ENCODE peak calls at places on chromosome 16, in four cellular contexts. F, B, C and E are unnamed samples.

GRCh38 chr16:68539704-68540370 is 746 bp downstream of the ZFP90 start:
- DNase-seq in C (no peak), B (no peak), F (no peak), E (no peak)

GRCh38 chr16:50547340-50547865 is 793 bp upstream of the NKD1 start:
- DNase-seq in C (peak), F (no peak), B (peak), E (peak)

GRCh38 chr16:11257131-11257938 is 1.3 kb upstream of the SOCS1 start:
- DNase-seq in F (no peak), B (peak), C (peak), E (peak)

GRCh38 chr16:85017151-85017550 is 5.8 kb upstream of the ZDHHC7 start:
- DNase-seq in F (no peak), C (no peak), B (no peak), E (no peak)

GRCh38 chr16:57949013-57949412 is 21.9 kb downstream of the CNGB1 start:
- DNase-seq in B (no peak), F (no peak), C (no peak), E (no peak)

GRCh38 chr16:4392382-4393242 is 21.0 kb downstream of the VASN start:
- DNase-seq in F (no peak), C (no peak), B (no peak), E (no peak)

GRCh38 chr16:3490911-3491629 is 4.2 kb downstream of the C16orf90 start:
- DNase-seq in B (no peak), C (peak), F (no peak), E (peak)

GRCh38 chr16:70493863-70494770 is 29.2 kb downstream of the COG4 start:
- DNase-seq in F (no peak), C (no peak), B (no peak), E (no peak)

GRCh38 chr16:12548270-12548983 is 255.3 kb downstream of the CPPED1 start:
- DNase-seq in C (no peak), F (no peak), B (no peak), E (no peak)

GRCh38 chr16:86885139-86885538 is 306.8 kb downstream of the FOXL1 start:
- DNase-seq in B (no peak), F (no peak), C (no peak), E (no peak)

GRCh38 chr16:86881118-86881510 is 302.8 kb downstream of the FOXL1 start:
- DNase-seq in B (no peak), C (no peak), F (no peak), E (no peak)

GRCh38 chr16:86882586-86883280 is 304.4 kb downstream of the FOXL1 start:
- DNase-seq in C (no peak), B (no peak), F (no peak), E (no peak)

GRCh38 chr16:86884256-86884655 is 305.9 kb downstream of the FOXL1 start:
- DNase-seq in B (no peak), C (no peak), F (no peak), E (no peak)

GRCh38 chr16:86883583-86884188 is 305.3 kb downstream of the FOXL1 start:
- DNase-seq in F (no peak), B (no peak), C (no peak), E (no peak)
- TF ChIP-seq TCF7L2 in F (no peak), B (no peak), C (no peak), E (no peak)

GRCh38 chr16:8355714-8356113 is 234.6 kb downstream of the TMEM114 start:
- DNase-seq in F (no peak), C (no peak), B (no peak), E (no peak)
- TF ChIP-seq TCF7L2 in F (no peak), C (no peak), B (no peak), E (no peak)

GRCh38 chr16:55561319-55561848 is 5.1 kb upstream of the CAPNS2 start:
- DNase-seq in F (no peak), B (no peak), C (no peak), E (no peak)

GRCh38 chr16:55566432-55567175 is at the start of gene CAPNS2:
- DNase-seq in B (no peak), F (no peak), C (no peak), E (no peak)

GRCh38 chr16:55559933-55560516 is 6.5 kb upstream of the CAPNS2 start:
- DNase-seq in F (no peak), B (no peak), C (no peak), E (no peak)

GRCh38 chr16:55563797-55564196 is 2.7 kb upstream of the CAPNS2 start:
- DNase-seq in F (no peak), B (no peak), C (no peak), E (no peak)

GRCh38 chr16:55562936-55563335 is 3.5 kb upstream of the CAPNS2 start:
- DNase-seq in C (no peak), F (no peak), B (no peak), E (no peak)
- TF ChIP-seq TCF7L2 in C (no peak), F (no peak), B (no peak), E (no peak)

GRCh38 chr16:67457611-67458010 is 23.3 kb downstream of the ATP6V0D1 start:
- DNase-seq in F (no peak), C (no peak), B (no peak), E (no peak)
- TF ChIP-seq TCF7L2 in F (no peak), C (no peak), B (no peak), E (no peak)

DNA sequence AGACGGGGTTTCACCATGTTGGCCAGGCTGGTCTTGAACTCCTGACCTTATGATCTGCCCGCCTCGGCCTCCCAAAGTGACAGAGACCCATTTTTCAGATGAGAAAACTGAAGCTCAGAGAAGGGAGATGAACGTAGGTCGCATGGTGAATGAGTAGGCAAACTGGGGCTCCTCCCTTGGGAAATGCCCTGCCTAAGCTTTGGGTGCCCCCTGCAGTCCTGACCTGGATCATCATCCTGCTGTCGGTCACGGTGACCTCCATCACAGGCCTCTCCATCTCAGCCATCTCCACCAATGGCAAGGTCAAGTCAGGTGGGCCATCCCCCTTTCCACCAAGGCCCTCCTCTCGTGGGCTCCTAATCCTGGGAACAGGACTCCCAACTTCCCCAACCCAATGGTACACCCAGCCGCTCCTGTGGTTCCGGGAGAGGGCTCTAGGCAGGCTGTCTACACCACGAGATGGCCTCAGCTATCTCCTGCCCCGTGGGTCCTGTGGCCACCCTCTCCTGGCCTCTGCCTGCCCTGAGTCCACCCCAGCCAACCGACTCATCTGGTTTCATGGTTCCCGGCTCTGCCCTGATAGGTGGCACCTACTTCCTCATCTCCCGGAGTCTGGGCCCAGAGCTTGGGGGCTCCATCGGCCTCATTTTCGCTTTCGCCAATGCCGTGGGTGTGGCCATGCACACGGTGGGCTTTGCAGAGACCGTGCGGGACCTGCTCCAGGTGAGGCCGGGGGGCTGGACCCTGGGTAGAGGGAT is 4.7 kb downstream of the SLC12A3 start:
- DNase-seq in C (peak), F (no peak), B (peak), E (peak)
- TF ChIP-seq TCF7L2 in C (no peak), F (no peak), B (no peak), E (no peak)

GRCh38 chr16:86931410-86931941 is 353.1 kb downstream of the FOXL1 start:
- DNase-seq in C (no peak), B (no peak), F (no peak), E (peak)
- TF ChIP-seq TCF7L2 in C (no peak), B (no peak), F (no peak), E (no peak)

GRCh38 chr16:88528902-88529318 is 41.3 kb upstream of the ZC3H18 start:
- DNase-seq in F (no peak), C (no peak), B (no peak), E (no peak)
- TF ChIP-seq TCF7L2 in F (no peak), C (no peak), B (no peak), E (no peak)

DNA sequence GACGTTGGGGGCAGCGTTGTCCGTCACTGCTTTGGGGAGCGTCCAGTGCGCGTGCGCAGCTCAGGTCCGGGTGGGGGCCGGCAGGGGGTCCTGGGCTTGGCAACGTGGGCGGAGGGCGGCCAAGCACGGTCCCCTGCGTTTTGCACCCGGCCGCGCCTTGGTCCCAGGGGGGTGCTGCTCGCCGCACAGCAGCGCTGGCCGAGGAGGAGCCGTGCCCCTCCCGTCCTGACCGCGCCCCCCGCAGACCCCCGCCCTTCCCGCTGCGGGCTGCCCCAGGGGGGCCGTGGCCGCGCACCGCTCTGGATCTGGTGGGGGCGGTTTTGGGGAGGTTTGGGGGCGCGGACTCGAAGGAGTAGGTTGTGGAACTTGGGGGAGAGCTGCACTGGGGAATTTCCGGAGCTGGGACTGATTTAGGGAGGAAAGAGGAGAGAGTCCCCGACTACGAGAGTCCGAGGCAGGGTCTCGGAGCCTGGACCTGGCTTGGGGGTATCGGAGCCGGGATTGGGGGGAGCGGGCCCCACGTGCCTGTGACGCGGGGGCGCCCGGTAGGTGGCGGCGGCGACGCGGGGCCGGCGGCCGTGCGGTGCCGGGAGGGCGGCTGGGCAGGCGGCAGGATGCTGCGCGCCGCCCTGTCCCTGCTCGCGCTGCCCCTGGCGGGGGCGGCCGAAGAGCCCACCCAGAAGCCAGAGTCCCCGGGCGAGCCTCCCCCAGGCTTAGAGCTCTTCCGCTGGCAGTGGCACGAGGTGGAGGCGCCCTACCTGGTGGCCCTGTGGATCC is at the start of gene SLC9A5:
- DNase-seq in B (no peak), F (no peak), C (no peak), E (peak)
- TF ChIP-seq TCF7L2 in B (no peak), F (no peak), C (no peak), E (no peak)

GRCh38 chr16:88286301-88286923 is 96.3 kb upstream of the ZNF469 start:
- DNase-seq in C (no peak), F (no peak), B (no peak), E (no peak)
- TF ChIP-seq TCF7L2 in C (no peak), F (no peak), B (no peak), E (no peak)

GRCh38 chr16:27215660-27216059 is 12.3 kb downstream of the KDM8 start:
- DNase-seq in C (no peak), F (no peak), B (no peak), E (no peak)

GRCh38 chr16:27219161-27219560 is 15.8 kb downstream of the KDM8 start:
- DNase-seq in B (no peak), C (no peak), F (no peak), E (no peak)

GRCh38 chr16:27218756-27219155 is 15.4 kb downstream of the KDM8 start:
- DNase-seq in C (no peak), B (no peak), F (no peak), E (no peak)

GRCh38 chr16:27216297-27216885 is 13.1 kb downstream of the KDM8 start:
- DNase-seq in F (no peak), C (no peak), B (no peak), E (no peak)

GRCh38 chr16:27217256-27217655 is 13.9 kb downstream of the KDM8 start:
- DNase-seq in C (no peak), B (no peak), F (no peak), E (peak)
- TF ChIP-seq TCF7L2 in C (no peak), B (no peak), F (no peak), E (no peak)